ENCODE peak calls at places on chromosomes 1 and 21, in eight cellular contexts. One of them, this sample, is unnamed.

GRCh38 chr1:180946537-180947507 is 34.1 kb downstream of the KIAA1614 start:
- DNase-seq in choroid plexus epithelial cell: no peak
- DNase-seq in SJSA1: no peak
- DNase-seq in iPS DF 6.9: no peak
- DNase-seq in BE2C: no peak
- DNase-seq in psoas muscle: no peak
- DNase-seq in hepatocyte: no peak
- DNase-seq in NT2/D1: no peak
- DNase-seq in this sample: no peak

GRCh38 chr1:66351913-66352312 is 182.0 kb upstream of the SGIP1 start:
- DNase-seq in NT2/D1: no peak
- DNase-seq in choroid plexus epithelial cell: no peak
- DNase-seq in SJSA1: no peak
- DNase-seq in hepatocyte: no peak
- DNase-seq in iPS DF 6.9: no peak
- DNase-seq in psoas muscle: no peak
- DNase-seq in BE2C: no peak
- DNase-seq in this sample: no peak

GRCh38 chr1:172325562-172325961 is 94.9 kb upstream of the C1orf105 start:
- DNase-seq in SJSA1: no peak
- DNase-seq in psoas muscle: no peak
- DNase-seq in hepatocyte: peak; percentile 50
- DNase-seq in BE2C: no peak
- DNase-seq in choroid plexus epithelial cell: peak; percentile 46
- DNase-seq in NT2/D1: no peak
- DNase-seq in iPS DF 6.9: no peak
- DNase-seq in this sample: no peak

GRCh38 chr1:106798991-106799390 is 257.5 kb upstream of the PRMT6 start:
- DNase-seq in hepatocyte: peak; percentile 8
- DNase-seq in psoas muscle: no peak
- DNase-seq in SJSA1: no peak
- DNase-seq in BE2C: no peak
- DNase-seq in iPS DF 6.9: no peak
- DNase-seq in NT2/D1: no peak
- DNase-seq in choroid plexus epithelial cell: peak; percentile 20
- DNase-seq in this sample: no peak

GRCh38 chr21:42262826-42263225 is 43.9 kb downstream of the ABCG1 start:
- DNase-seq in iPS DF 6.9: no peak
- DNase-seq in SJSA1: peak; percentile 94
- DNase-seq in psoas muscle: peak; percentile 83
- DNase-seq in hepatocyte: peak; percentile 46
- DNase-seq in NT2/D1: no peak
- DNase-seq in choroid plexus epithelial cell: peak; percentile 24
- DNase-seq in BE2C: peak; percentile 76
- DNase-seq in this sample: no peak

GRCh38 chr1:209863766-209864485 is 36.2 kb downstream of the UTP25 start:
- DNase-seq in iPS DF 6.9: no peak
- DNase-seq in choroid plexus epithelial cell: no peak
- DNase-seq in BE2C: no peak
- DNase-seq in psoas muscle: no peak
- DNase-seq in hepatocyte: no peak
- DNase-seq in SJSA1: no peak
- DNase-seq in NT2/D1: no peak
- DNase-seq in this sample: no peak

GRCh38 chr1:51421961-51422360 is 91.6 kb upstream of the TTC39A start:
- DNase-seq in hepatocyte: peak; percentile 45
- DNase-seq in psoas muscle: no peak
- DNase-seq in iPS DF 6.9: peak; percentile 41
- DNase-seq in choroid plexus epithelial cell: peak; percentile 84
- DNase-seq in NT2/D1: peak; percentile 22
- DNase-seq in SJSA1: no peak
- DNase-seq in BE2C: no peak
- DNase-seq in this sample: no peak

GRCh38 chr1:12433323-12434053 is 184.5 kb downstream of the DHRS3 start:
- DNase-seq in hepatocyte: peak; percentile 68
- DNase-seq in choroid plexus epithelial cell: peak; percentile 94
- DNase-seq in BE2C: peak; percentile 16
- DNase-seq in psoas muscle: peak; percentile 49
- DNase-seq in NT2/D1: peak; percentile 23
- DNase-seq in SJSA1: no peak
- DNase-seq in iPS DF 6.9: no peak
- DNase-seq in this sample: peak; percentile 75

GRCh38 chr1:1272341-1273151 is 1.1 kb downstream of the UBE2J2 start:
- DNase-seq in psoas muscle: no peak
- DNase-seq in iPS DF 6.9: no peak
- DNase-seq in SJSA1: no peak
- DNase-seq in BE2C: no peak
- DNase-seq in NT2/D1: no peak
- DNase-seq in hepatocyte: no peak
- DNase-seq in choroid plexus epithelial cell: no peak
- DNase-seq in this sample: no peak

GRCh38 chr1:231702321-231702720 is 75.7 kb downstream of the DISC1 start:
- DNase-seq in NT2/D1: no peak
- DNase-seq in psoas muscle: no peak
- DNase-seq in iPS DF 6.9: no peak
- DNase-seq in BE2C: no peak
- DNase-seq in SJSA1: no peak
- DNase-seq in choroid plexus epithelial cell: peak; percentile 61
- DNase-seq in hepatocyte: no peak
- DNase-seq in this sample: no peak

GRCh38 chr1:21631944-21632887 is 36.9 kb downstream of the RAP1GAP start:
- DNase-seq in BE2C: no peak
- DNase-seq in NT2/D1: no peak
- DNase-seq in psoas muscle: no peak
- DNase-seq in choroid plexus epithelial cell: peak; percentile 33
- DNase-seq in SJSA1: no peak
- DNase-seq in hepatocyte: peak; percentile 79
- DNase-seq in iPS DF 6.9: no peak
- DNase-seq in this sample: no peak

GRCh38 chr1:176205322-176205914 is 1.7 kb downstream of the COP1 start:
- DNase-seq in psoas muscle: no peak
- DNase-seq in BE2C: no peak
- DNase-seq in hepatocyte: no peak
- DNase-seq in SJSA1: no peak
- DNase-seq in iPS DF 6.9: no peak
- DNase-seq in NT2/D1: no peak
- DNase-seq in choroid plexus epithelial cell: peak; percentile 26
- DNase-seq in this sample: peak; percentile 5

GRCh38 chr1:89633103-89633744 is at the start of gene LRRC8C:
- DNase-seq in hepatocyte: peak; percentile 57
- DNase-seq in SJSA1: peak; percentile 68
- DNase-seq in iPS DF 6.9: no peak
- DNase-seq in BE2C: peak; percentile 63
- DNase-seq in NT2/D1: peak; percentile 13
- DNase-seq in choroid plexus epithelial cell: peak; percentile 47
- DNase-seq in psoas muscle: peak; percentile 55
- DNase-seq in this sample: peak; percentile 52

GRCh38 chr1:197736689-197737088 is 38.6 kb downstream of the DENND1B start:
- DNase-seq in hepatocyte: no peak
- DNase-seq in SJSA1: no peak
- DNase-seq in NT2/D1: no peak
- DNase-seq in choroid plexus epithelial cell: peak; percentile 24
- DNase-seq in psoas muscle: no peak
- DNase-seq in iPS DF 6.9: no peak
- DNase-seq in BE2C: no peak
- DNase-seq in this sample: no peak

GRCh38 chr21:34707876-34708325 is 39.1 kb downstream of the CLIC6 start:
- DNase-seq in iPS DF 6.9: no peak
- DNase-seq in SJSA1: no peak
- DNase-seq in BE2C: no peak
- DNase-seq in psoas muscle: no peak
- DNase-seq in NT2/D1: no peak
- DNase-seq in choroid plexus epithelial cell: no peak
- DNase-seq in hepatocyte: no peak
- DNase-seq in this sample: no peak

DNA sequence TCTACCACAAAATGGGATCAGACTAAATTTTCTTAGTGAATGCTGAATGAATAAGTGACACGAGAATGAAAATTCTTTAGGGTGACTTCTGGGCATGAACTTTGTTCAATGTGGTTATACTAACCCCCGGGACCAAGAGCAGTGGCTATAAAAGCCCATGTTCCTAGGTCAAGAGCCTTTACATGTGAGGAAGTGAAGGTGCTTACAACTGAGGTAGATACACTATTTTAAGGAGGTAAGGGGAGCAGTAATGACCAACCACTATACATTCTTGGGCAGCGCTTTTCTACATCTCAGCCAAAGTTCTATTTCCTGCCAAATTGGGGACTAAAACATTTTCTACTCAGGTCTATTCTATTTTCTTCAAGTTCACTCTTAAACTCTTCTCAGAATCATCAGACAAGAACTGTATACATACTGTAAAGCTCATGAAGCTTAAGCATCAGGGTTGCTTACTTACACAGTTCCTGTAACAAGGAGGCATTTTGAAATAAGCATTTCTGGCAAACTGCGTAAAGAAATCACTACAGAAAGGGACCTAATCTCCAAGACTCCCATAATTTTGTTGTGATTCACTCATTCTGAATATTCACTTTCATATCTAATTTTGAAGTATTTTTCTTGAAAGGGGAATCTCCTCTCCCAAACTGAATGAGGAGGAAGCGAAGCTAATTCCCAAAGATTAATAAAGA is 8.5 kb upstream of the ARHGAP29 start:
- DNase-seq in iPS DF 6.9: no peak
- DNase-seq in psoas muscle: no peak
- DNase-seq in NT2/D1: no peak
- DNase-seq in BE2C: no peak
- DNase-seq in hepatocyte: no peak
- DNase-seq in SJSA1: no peak
- DNase-seq in choroid plexus epithelial cell: peak; percentile 64
- DNase-seq in this sample: no peak
- H3K4me3 ChIP-seq in iPS DF 6.9: no peak overlapping the region
- H3K4me3 ChIP-seq in psoas muscle: peak overlapping the region; percentile 73
- H3K4me3 ChIP-seq in NT2/D1: no peak overlapping the region
- H3K4me3 ChIP-seq in BE2C: no peak overlapping the region
- H3K4me3 ChIP-seq in hepatocyte: no peak overlapping the region
- H3K4me3 ChIP-seq in SJSA1: no peak overlapping the region
- H3K4me3 ChIP-seq in choroid plexus epithelial cell: peak overlapping the region; percentile 83
- H3K4me3 ChIP-seq in this sample: no peak overlapping the region

GRCh38 chr1:31054349-31054748 is 11.2 kb downstream of the PUM1 start:
- DNase-seq in iPS DF 6.9: no peak
- DNase-seq in choroid plexus epithelial cell: no peak
- DNase-seq in psoas muscle: no peak
- DNase-seq in NT2/D1: no peak
- DNase-seq in BE2C: no peak
- DNase-seq in hepatocyte: no peak
- DNase-seq in SJSA1: no peak
- DNase-seq in this sample: no peak
- H3K4me3 ChIP-seq in iPS DF 6.9: no peak overlapping the region
- H3K4me3 ChIP-seq in choroid plexus epithelial cell: no peak overlapping the region
- H3K4me3 ChIP-seq in psoas muscle: no peak overlapping the region
- H3K4me3 ChIP-seq in NT2/D1: no peak overlapping the region
- H3K4me3 ChIP-seq in BE2C: no peak overlapping the region
- H3K4me3 ChIP-seq in hepatocyte: no peak overlapping the region
- H3K4me3 ChIP-seq in SJSA1: no peak overlapping the region
- H3K4me3 ChIP-seq in this sample: no peak overlapping the region

GRCh38 chr21:45104560-45104959 is 30.2 kb downstream of the ADARB1 start:
- DNase-seq in iPS DF 6.9: no peak
- DNase-seq in choroid plexus epithelial cell: no peak
- DNase-seq in hepatocyte: no peak
- DNase-seq in BE2C: peak; percentile 47
- DNase-seq in NT2/D1: no peak
- DNase-seq in psoas muscle: no peak
- DNase-seq in SJSA1: peak; percentile 73
- DNase-seq in this sample: peak; percentile 34
- H3K4me3 ChIP-seq in iPS DF 6.9: no peak overlapping the region
- H3K4me3 ChIP-seq in choroid plexus epithelial cell: no peak overlapping the region
- H3K4me3 ChIP-seq in hepatocyte: no peak overlapping the region
- H3K4me3 ChIP-seq in BE2C: no peak overlapping the region
- H3K4me3 ChIP-seq in NT2/D1: no peak overlapping the region
- H3K4me3 ChIP-seq in psoas muscle: no peak overlapping the region
- H3K4me3 ChIP-seq in SJSA1: no peak overlapping the region
- H3K4me3 ChIP-seq in this sample: no peak overlapping the region

DNA sequence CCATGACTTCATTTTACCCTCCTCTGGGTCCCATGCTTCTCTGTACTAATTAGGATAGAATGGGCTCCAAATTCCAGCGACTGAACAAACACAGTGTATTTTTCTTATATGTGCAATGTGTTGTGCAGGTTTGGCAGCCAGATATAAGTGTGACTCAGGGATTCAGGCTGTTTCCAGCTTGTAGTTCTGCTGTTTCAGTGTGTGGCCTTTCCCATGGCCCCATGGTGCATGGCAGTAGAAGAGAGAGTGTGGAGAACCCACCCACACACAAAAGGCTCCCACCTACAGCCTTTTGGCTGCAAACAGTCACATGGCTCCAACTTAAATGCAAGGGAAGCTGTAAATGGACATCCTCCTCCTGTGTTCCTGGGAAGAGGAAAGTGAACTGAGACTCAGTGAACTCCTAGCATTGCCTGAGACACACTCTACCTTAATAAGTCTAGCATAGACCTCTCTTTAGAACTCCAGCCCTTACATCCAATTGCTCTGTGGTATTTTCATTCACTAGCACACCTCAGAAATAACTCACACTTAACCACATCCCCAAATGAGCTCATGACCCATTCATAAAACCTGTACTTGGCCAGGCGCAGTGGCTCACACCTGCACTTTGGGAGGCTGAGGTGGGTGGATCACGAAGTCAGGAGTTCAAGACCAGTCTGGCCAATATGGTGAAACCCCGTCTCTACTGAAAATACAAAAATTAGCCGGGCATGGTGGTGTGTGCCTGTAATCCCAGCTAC is 58.7 kb downstream of the KIAA0040 start:
- DNase-seq in choroid plexus epithelial cell: no peak
- DNase-seq in psoas muscle: no peak
- DNase-seq in hepatocyte: no peak
- DNase-seq in iPS DF 6.9: no peak
- DNase-seq in NT2/D1: no peak
- DNase-seq in BE2C: no peak
- DNase-seq in SJSA1: no peak
- DNase-seq in this sample: no peak
- H3K4me3 ChIP-seq in choroid plexus epithelial cell: no peak overlapping the region
- H3K4me3 ChIP-seq in psoas muscle: no peak overlapping the region
- H3K4me3 ChIP-seq in hepatocyte: no peak overlapping the region
- H3K4me3 ChIP-seq in iPS DF 6.9: no peak overlapping the region
- H3K4me3 ChIP-seq in NT2/D1: no peak overlapping the region
- H3K4me3 ChIP-seq in BE2C: no peak overlapping the region
- H3K4me3 ChIP-seq in SJSA1: no peak overlapping the region
- H3K4me3 ChIP-seq in this sample: no peak overlapping the region

DNA sequence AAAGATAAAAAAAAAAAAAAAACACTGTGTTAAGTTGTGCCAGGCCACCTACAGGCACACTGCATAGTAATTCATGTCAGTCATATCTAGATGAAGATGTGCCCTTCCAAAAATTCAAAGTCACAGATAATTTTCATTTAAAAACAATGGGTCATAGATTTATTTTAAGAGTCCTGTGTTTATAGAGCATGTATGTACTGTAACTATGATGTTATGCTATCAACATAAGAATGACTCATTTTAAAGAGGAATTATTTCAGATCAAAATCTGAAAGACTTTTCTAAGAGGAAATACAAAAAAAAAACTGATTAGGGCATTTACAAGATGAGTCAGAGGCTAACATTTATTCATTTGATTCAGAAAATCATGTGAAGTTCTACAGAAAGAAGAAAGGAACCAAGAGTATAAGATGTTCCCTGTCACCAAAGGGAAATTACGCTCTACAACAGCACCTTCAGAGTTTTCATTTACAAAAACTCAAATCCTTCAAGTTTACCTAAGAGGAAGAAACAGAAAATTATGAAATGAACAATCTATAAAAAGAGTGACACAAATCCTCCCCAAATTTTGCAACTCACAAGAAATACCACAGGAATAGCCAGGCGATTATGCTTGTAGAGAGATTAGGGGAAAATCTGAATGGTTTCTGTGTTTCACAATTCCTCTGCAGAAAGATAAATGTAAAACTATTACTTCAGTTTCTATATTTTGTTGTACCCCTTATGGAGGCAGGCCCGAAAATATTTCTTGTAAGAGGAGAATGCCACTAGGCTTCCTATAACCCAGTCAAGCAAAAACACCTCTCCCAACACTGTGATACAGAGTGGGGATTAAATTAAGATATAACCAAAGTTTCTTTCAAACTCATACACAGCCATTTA is 13.8 kb downstream of the TP53BP2 start:
- DNase-seq in choroid plexus epithelial cell: peak; percentile 63
- DNase-seq in NT2/D1: no peak
- DNase-seq in psoas muscle: no peak
- DNase-seq in iPS DF 6.9: no peak
- DNase-seq in SJSA1: no peak
- DNase-seq in BE2C: no peak
- DNase-seq in hepatocyte: no peak
- DNase-seq in this sample: no peak
- H3K4me3 ChIP-seq in choroid plexus epithelial cell: no peak overlapping the region
- H3K4me3 ChIP-seq in NT2/D1: no peak overlapping the region
- H3K4me3 ChIP-seq in psoas muscle: peak overlapping the region; percentile 1
- H3K4me3 ChIP-seq in iPS DF 6.9: no peak overlapping the region
- H3K4me3 ChIP-seq in SJSA1: no peak overlapping the region
- H3K4me3 ChIP-seq in BE2C: no peak overlapping the region
- H3K4me3 ChIP-seq in hepatocyte: no peak overlapping the region
- H3K4me3 ChIP-seq in this sample: no peak overlapping the region

This sample was measured in SJCRH30.